ENCODE peak calls at places on chromosome 11, in five cellular contexts. N is fibroblast of lung, I is esophagus muscularis mucosa, R is body of pancreas, S is heart right ventricle. A is an unnamed sample.
A peak's percentile ranks its signal among the peaks of the same experiment; 100 is the strongest.

GRCh38 chr11:28566643-28567042 is 458.5 kb downstream of the METTL15 start:
- DNase-seq in N (peak; percentile 96), I (no peak), R (peak; percentile 63), S (peak; percentile 67), A (peak; percentile 46)

GRCh38 chr11:17498058-17498457 is 21.4 kb upstream of the ABCC8 start:
- DNase-seq in N (no peak), I (no peak), R (no peak), S (no peak), A (no peak)

GRCh38 chr11:90639687-90640086 is 416.8 kb upstream of the CHORDC1 start:
- DNase-seq in N (peak; percentile 37), I (no peak), R (no peak), S (no peak), A (no peak)

GRCh38 chr11:1937616-1938342 is 9.4 kb upstream of the MRPL23 start:
- DNase-seq in N (no peak), I (no peak), R (no peak), S (no peak), A (no peak)

GRCh38 chr11:88535916-88536547 is 198.5 kb upstream of the CTSC start:
- DNase-seq in N (peak; percentile 91), I (no peak), R (no peak), S (no peak), A (no peak)

GRCh38 chr11:44671234-44671633 is 55.5 kb upstream of the TSPAN18 start:
- DNase-seq in N (no peak), I (no peak), R (no peak), S (no peak), A (no peak)

GRCh38 chr11:123354371-123354770 is 75.7 kb upstream of the GRAMD1B start:
- DNase-seq in N (no peak), I (no peak), R (no peak), S (no peak), A (no peak)

GRCh38 chr11:76770642-76771445 is 12.3 kb upstream of the TSKU start:
- DNase-seq in N (peak; percentile 97), I (peak; percentile 94), R (peak; percentile 34), S (no peak), A (peak; percentile 94)

GRCh38 chr11:1829039-1829820 is 5.6 kb upstream of the SYT8 start:
- DNase-seq in N (peak; percentile 31), I (no peak), R (no peak), S (no peak), A (no peak)

GRCh38 chr11:93494341-93494740 is 48.9 kb downstream of the SMCO4 start:
- DNase-seq in N (no peak), I (no peak), R (no peak), S (no peak), A (peak; percentile 77)

GRCh38 chr11:88297320-88298263 is 39.9 kb downstream of the CTSC start:
- DNase-seq in N (no peak), I (no peak), R (no peak), S (no peak), A (no peak)

GRCh38 chr11:61701298-61701993 is 21.3 kb downstream of the DAGLA start:
- DNase-seq in N (peak; percentile 13), I (no peak), R (peak; percentile 35), S (no peak), A (no peak)

GRCh38 chr11:61700720-61701119 is 20.5 kb downstream of the DAGLA start:
- DNase-seq in N (no peak), I (no peak), R (no peak), S (no peak), A (no peak)

GRCh38 chr11:61700221-61700620 is 20.0 kb downstream of the DAGLA start:
- DNase-seq in N (peak; percentile 65), I (no peak), R (peak; percentile 84), S (no peak), A (no peak)

GRCh38 chr11:61698173-61698965 is 18.2 kb downstream of the DAGLA start:
- DNase-seq in N (peak; percentile 12), I (no peak), R (peak; percentile 36), S (no peak), A (no peak)

DNA sequence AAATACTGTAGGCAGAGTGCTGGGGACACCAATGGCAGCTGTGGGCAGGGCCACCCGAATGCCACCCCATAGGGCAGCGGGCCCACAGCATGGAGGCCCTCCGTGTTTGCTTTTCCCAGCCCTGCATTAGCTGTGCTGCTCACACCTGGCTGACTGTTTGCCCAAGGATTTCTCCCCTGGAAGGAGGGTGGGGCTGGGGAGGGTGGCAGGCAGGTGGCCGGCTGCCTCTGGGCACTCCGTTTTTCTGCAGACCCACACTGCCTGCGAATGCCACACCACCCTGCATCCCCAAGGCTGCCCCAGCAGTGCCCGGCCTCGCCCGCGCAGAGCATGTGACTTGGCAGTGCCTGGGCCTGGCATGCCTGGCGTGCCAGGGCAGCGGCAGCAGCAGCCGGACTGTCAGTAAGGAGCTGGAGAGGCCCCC is 19.6 kb downstream of the DAGLA start:
- DNase-seq in N (no peak), I (no peak), R (peak; percentile 83), S (peak; percentile 72), A (peak; percentile 34)
- H3K4me1 ChIP-seq in N (peaks cover 14% of the 10 kb centered on the region), I (peaks cover 70% of the 10 kb centered on the region), R (peaks cover 70% of the 10 kb centered on the region), S (peaks cover 83% of the 10 kb centered on the region), A (peaks cover 58% of the 10 kb centered on the region)

DNA sequence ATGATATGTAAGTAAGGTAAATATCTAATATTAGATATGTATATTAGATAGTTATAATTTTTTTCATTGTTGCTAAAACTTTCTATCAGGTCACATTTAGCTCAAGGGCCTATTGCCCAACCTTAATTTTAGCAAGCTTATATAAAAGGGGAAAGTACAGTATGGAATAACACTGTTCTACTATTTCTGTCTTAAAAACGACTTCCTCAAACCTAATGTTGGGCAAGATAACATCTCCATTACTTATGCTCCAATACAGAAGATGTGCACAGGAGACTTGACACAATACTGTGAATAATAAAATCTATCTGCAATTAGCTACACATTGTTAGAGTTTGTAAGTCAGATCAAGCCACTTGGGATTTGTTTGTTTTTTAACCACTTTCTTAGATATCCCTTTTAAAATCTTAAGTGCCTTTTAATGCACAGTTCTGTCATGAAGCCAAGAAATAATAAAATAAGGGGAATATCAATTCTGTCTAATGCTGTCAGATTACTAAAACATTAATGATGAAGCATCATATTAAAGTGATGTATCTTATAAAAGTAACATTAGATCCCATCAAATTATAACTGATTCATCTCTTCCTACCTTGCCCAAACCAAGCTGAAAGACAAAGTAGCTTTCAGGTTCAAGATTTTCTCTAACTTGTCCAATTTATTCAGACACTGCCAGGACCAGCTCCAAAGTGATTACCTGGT is 98.0 kb downstream of the SIK3 start:
- DNase-seq in N (no peak), I (no peak), R (no peak), S (no peak), A (no peak)
- H3K27ac ChIP-seq in N (no peak overlapping the region), I (no peak overlapping the region), R (no peak overlapping the region), S (no peak overlapping the region), A (no peak overlapping the region)

GRCh38 chr11:109730669-109731068 is 308.7 kb downstream of the C11orf87 start:
- DNase-seq in N (no peak), I (no peak), R (no peak), S (no peak), A (no peak)

GRCh38 chr11:109728056-109728455 is 306.1 kb downstream of the C11orf87 start:
- DNase-seq in N (no peak), I (no peak), R (no peak), S (no peak), A (no peak)

GRCh38 chr11:109731451-109731850 is 309.5 kb downstream of the C11orf87 start:
- DNase-seq in N (no peak), I (no peak), R (no peak), S (no peak), A (no peak)

GRCh38 chr11:109733245-109733644 is 311.3 kb downstream of the C11orf87 start:
- DNase-seq in N (peak; percentile 2), I (no peak), R (no peak), S (no peak), A (no peak)

GRCh38 chr11:109729761-109730160 is 307.8 kb downstream of the C11orf87 start:
- DNase-seq in N (no peak), I (no peak), R (peak; percentile 44), S (no peak), A (no peak)
- TF ChIP-seq CTCF in N (no peak), I (no peak), R (no peak), S (no peak), A (no peak)

GRCh38 chr11:73532310-73532709 is 65.6 kb downstream of the FAM168A start:
- DNase-seq in N (peak; percentile 73), I (no peak), R (no peak), S (no peak), A (no peak)
- H3K4me1 ChIP-seq in N (no peaks in the 10 kb centered on the region), I (peaks cover 27% of the 10 kb centered on the region), R (no peaks in the 10 kb centered on the region), S (peaks cover 27% of the 10 kb centered on the region), A (peaks cover 21% of the 10 kb centered on the region)

GRCh38 chr11:111820059-111820375 is 51.4 kb downstream of the ALG9 start:
- DNase-seq in N (no peak), I (no peak), R (no peak), S (no peak), A (no peak)
- H3K27ac ChIP-seq in N (peak overlapping the region; percentile 81), I (peak overlapping the region; percentile 68), R (peak overlapping the region; percentile 63), S (peak overlapping the region; percentile 87), A (peak overlapping the region; percentile 48)

A was measured in thyroid gland.